ENCODE peak calls at places on chromosomes 13 and 19, in seven cellular contexts. Q is IMR-90, C is neuronal stem cell, V is H9, P is mesenchymal stem cell, S is H1, T is trophoblast cell. J is an unnamed sample. For H3K79me1, the result is how much of the 10 kb centered on the place peaks cover.

GRCh38 chr19:35558400-35559280 is 4.8 kb downstream of the ATP4A start:
- DNase-seq in Q (no peak), C (no peak), V (no peak), P (no peak), S (no peak), T (no peak), J (no peak)

GRCh38 chr19:497861-498590 is 1.7 kb downstream of the MADCAM1 start:
- DNase-seq in Q (no peak), C (no peak), V (peak), P (no peak), S (peak), T (no peak), J (no peak)

GRCh38 chr13:44044544-44045178 is 165.0 kb downstream of the LACC1 start:
- DNase-seq in Q (no peak), C (no peak), V (no peak), P (peak), S (no peak), T (peak), J (no peak)

GRCh38 chr19:4583961-4584669 is 24.6 kb upstream of the SEMA6B start:
- DNase-seq in Q (no peak), C (peak), V (peak), P (peak), S (peak), T (no peak), J (peak)

GRCh38 chr13:108361769-108362168 is 92.3 kb downstream of the TNFSF13B start:
- DNase-seq in Q (no peak), C (no peak), V (no peak), P (no peak), S (no peak), T (no peak), J (no peak)

GRCh38 chr13:79043208-79043607 is 362.8 kb downstream of the RBM26 start:
- DNase-seq in Q (no peak), C (no peak), V (no peak), P (no peak), S (no peak), T (no peak), J (no peak)

GRCh38 chr13:97810152-97810551 is 143.3 kb upstream of the IPO5 start:
- DNase-seq in Q (peak), C (no peak), V (no peak), P (peak), S (no peak), T (peak), J (no peak)

GRCh38 chr13:73000027-73000674 is 58.7 kb upstream of the KLF5 start:
- DNase-seq in Q (peak), C (no peak), V (no peak), P (peak), S (no peak), T (no peak), J (peak)

GRCh38 chr13:114339779-114340534 is 25.7 kb downstream of the CHAMP1 start:
- DNase-seq in Q (peak), C (no peak), V (no peak), P (peak), S (no peak), T (no peak), J (no peak)

GRCh38 chr19:18580311-18580710 is 8.3 kb upstream of the REX1BD start:
- DNase-seq in Q (no peak), C (no peak), V (no peak), P (no peak), S (no peak), T (no peak), J (no peak)

GRCh38 chr19:18571564-18572344 is at the start of gene UBA52:
- DNase-seq in Q (peak), C (peak), V (peak), P (peak), S (peak), T (peak), J (peak)

GRCh38 chr19:18576383-18576782 is 4.7 kb downstream of the UBA52 start:
- DNase-seq in Q (no peak), C (no peak), V (no peak), P (no peak), S (no peak), T (no peak), J (no peak)

GRCh38 chr19:18577365-18577914 is 5.8 kb downstream of the UBA52 start:
- DNase-seq in Q (no peak), C (no peak), V (no peak), P (no peak), S (no peak), T (no peak), J (no peak)

GRCh38 chr19:18574691-18575291 is 3.1 kb downstream of the UBA52 start:
- DNase-seq in Q (no peak), C (no peak), V (no peak), P (no peak), S (no peak), T (no peak), J (no peak)
- H2BK120ac ChIP-seq in Q (no peak), C (no peak), V (no peak), P (no peak), S (no peak), T (no peak), J (no peak)

GRCh38 chr13:67150608-67151007 is 79.5 kb downstream of the PCDH9 start:
- DNase-seq in Q (no peak), C (no peak), V (no peak), P (no peak), S (no peak), T (no peak), J (no peak)

GRCh38 chr13:67152123-67152522 is 78.0 kb downstream of the PCDH9 start:
- DNase-seq in Q (no peak), C (no peak), V (no peak), P (no peak), S (no peak), T (no peak), J (no peak)

GRCh38 chr13:67156718-67157049 is 73.5 kb downstream of the PCDH9 start:
- DNase-seq in Q (no peak), C (no peak), V (peak), P (no peak), S (peak), T (no peak), J (no peak)

GRCh38 chr13:67158903-67159302 is 71.2 kb downstream of the PCDH9 start:
- DNase-seq in Q (no peak), C (no peak), V (no peak), P (no peak), S (no peak), T (no peak), J (no peak)

DNA sequence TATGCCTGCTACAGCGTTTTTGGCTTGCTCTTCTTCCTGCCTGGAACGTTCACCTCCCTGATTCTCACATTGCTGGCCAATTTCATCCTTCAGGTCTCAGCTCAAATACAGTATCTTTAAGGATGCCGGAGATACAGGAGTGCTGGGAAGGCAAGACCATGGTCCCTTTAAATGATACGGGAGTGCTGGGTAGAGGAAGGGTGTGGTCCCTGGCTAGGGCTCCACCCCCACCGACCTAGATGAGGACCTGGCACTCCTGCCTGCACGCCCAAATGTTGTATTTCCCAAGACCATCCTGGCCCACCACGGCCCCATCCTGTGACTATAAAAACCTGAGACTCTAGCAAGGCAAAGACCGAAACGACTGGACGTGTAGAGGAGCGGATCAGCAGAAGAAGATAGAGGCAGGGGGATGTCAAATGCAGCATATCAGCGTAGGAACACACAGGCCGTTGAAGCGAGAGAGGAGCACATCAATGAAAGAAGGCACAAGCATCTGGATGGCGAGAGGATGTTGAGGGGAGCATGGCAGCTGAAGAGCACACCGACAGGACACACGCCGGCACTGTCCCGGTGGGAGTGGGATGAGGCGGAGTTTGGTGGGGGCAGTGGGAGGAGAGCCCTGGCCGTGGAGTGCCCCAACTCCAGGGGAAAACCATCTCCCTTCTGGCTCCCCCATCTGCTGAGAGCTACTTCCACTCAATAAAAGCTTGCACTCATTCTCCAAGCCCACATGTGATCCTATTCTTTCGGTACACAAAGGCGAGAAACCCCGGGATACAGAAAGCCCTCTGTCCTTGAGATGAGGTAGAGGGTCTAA is 74.0 kb downstream of the PCDH9 start:
- DNase-seq in Q (no peak), C (peak), V (no peak), P (no peak), S (no peak), T (no peak), J (no peak)
- H3K79me1 ChIP-seq in Q (under half), C (under half), V (under half), P (under half), S (under half), T (under half), J (under half)

DNA sequence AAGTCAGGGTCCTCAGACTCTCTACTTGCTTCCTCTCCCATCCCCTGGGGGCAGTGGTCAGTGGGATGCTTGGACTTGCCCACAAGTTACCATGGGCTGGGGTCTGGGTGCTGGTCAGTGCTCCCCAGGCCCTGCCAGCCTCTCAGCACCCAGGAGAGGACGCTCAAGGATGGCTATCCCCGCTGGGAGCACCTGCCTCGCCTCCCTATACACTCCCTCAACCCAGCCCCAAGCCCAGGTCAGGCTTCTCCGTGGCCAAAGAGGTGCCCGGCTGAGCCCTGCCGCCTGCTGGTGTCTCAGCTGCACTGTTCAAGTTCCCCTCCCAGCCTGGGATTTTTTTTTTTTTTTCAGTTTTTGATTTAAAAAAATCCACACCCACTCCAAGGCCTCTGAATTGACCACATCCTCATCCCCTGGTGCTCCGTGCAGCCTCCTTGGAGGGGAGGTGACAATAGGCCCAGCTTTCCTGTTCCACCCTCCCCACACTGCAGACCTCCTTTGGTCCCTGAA is 10.8 kb downstream of the F2RL3 start:
- DNase-seq in Q (no peak), C (no peak), V (peak), P (peak), S (peak), T (no peak), J (peak)
- H2BK120ac ChIP-seq in Q (no peak), C (no peak), V (no peak), P (no peak), S (peak), T (no peak), J (no peak)

DNA sequence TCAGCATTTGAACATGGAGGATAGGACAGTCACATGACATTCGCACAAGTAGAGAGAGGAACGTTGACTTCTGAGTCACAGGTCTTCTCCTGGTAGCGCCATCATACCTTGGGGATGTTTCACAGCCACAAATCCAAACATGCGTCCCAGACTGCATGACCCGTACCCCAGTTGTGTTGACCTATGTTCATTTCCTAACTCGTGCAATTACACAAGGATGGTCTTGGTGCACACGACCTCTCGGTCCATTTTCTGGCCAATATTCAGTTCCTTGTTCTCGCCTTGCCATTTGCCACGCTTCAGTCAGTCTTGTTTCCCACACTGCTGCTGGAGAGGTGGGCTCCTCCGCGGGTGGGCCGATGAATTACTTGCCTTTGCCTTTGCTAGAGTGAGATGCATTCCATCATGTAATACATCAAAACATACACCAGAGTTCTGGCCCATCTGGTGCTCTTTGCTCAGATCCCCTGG is 87.3 kb downstream of the COL4A2 start:
- DNase-seq in Q (peak), C (no peak), V (no peak), P (peak), S (no peak), T (peak), J (no peak)
- H3K79me1 ChIP-seq in Q (under half), C (under half), V (under half), P (under half), S (under half), T (under half), J (under half)

GRCh38 chr13:32136716-32137115 is 105.1 kb downstream of the FRY start:
- DNase-seq in Q (no peak), C (no peak), V (no peak), P (no peak), S (no peak), T (no peak), J (no peak)

GRCh38 chr13:32134991-32135390 is 103.4 kb downstream of the FRY start:
- DNase-seq in Q (no peak), C (no peak), V (no peak), P (peak), S (no peak), T (no peak), J (no peak)

GRCh38 chr13:32136061-32136460 is 104.5 kb downstream of the FRY start:
- DNase-seq in Q (no peak), C (no peak), V (no peak), P (peak), S (no peak), T (no peak), J (no peak)

GRCh38 chr13:32134241-32134801 is 102.7 kb downstream of the FRY start:
- DNase-seq in Q (peak), C (no peak), V (no peak), P (peak), S (no peak), T (no peak), J (no peak)

DNA sequence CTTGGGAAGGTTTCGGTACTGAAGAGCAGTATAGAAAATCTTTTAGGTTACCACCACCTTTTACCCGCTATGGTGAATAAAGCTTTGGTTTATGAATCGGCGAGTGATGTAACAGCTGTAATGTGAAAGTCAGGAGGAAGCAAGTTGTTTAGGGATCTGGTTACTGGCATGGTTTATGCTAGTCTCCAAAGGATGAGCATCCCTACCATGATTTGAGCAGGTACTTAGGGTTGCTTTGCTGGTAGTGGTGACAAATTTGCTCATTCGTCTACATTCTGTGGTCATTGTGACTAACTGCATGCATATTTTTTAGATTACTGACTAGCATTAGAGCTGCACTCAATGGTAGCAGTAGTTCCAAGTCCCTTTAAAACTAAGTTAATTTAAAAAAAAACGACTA is 104.1 kb downstream of the FRY start:
- DNase-seq in Q (peak), C (no peak), V (no peak), P (peak), S (no peak), T (no peak), J (no peak)
- H2BK120ac ChIP-seq in Q (peak), C (no peak), V (no peak), P (no peak), S (no peak), T (no peak), J (no peak)

DNA sequence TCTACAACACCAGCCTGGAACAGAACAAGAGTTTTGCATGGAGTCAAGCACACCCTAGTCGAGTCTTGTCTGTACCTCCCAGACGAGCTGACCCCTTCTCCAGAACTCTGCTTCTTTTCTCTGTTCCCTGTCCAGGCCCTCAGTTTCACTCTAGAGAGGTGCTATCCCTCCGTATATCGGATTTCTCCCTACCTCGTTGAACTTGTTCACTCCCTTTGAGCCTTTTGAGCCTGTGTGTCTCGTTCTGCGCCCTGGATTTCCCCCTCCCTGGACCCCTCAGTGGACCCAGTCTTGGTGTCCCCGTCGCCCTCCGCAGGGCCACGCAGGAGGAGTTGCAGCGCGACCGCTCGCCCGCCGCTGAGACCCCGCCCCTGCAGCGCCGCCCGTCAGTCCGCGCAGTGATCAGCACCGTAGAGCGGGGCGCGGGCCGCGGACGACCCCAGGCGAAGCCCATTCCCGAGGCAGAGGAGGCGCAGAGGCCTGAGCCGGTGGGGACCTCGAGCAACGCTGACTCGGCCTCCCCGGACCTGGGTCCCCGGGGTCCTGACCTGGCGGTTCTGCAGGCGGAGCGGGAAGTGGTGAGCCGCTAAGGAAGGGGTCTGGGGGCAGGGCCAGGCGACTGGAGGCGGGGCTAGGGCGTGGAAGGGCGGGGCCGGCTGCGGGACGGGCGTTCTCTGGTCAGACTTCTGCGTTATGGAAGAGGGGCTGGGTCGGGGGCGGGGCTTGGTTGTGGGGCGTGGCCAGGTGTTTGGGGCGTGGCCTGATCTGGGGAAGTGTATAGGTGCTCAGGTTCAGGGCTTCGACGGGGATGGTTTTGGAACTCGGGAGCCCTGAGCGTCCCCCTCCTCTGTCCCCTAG is 5.5 kb downstream of the EPS8L1 start:
- DNase-seq in Q (peak), C (no peak), V (peak), P (peak), S (peak), T (peak), J (peak)
- H3K79me1 ChIP-seq in Q (under half), C (under half), V (under half), P (under half), S (under half), T (under half), J (under half)

J was measured in mesendoderm.